ENCODE peak calls at places on chromosomes 1 and 21, in seven cellular contexts. C, Q, U, I, Y, M and X are unnamed samples.
A peak's percentile ranks its signal among the peaks of the same experiment; 100 is the strongest.

GRCh38 chr21:37915941-37916794 is at the start of gene KCNJ6:
- DNase-seq in C (peak; percentile 89), Q (no peak), U (no peak), I (peak; percentile 17), Y (no peak), M (no peak), X (no peak)

GRCh38 chr1:228308628-228309547 is 97.7 kb downstream of the TRIM11 start:
- DNase-seq in C (no peak), Q (peak; percentile 28), U (no peak), I (no peak), Y (no peak), M (no peak), X (peak; percentile 37)

GRCh38 chr1:26608895-26609294 is 79.3 kb downstream of the RPS6KA1 start:
- DNase-seq in C (no peak), Q (no peak), U (no peak), I (no peak), Y (no peak), M (no peak), X (no peak)

GRCh38 chr1:31849653-31850052 is 33.8 kb upstream of the SPOCD1 start:
- DNase-seq in C (no peak), Q (no peak), U (no peak), I (no peak), Y (no peak), M (no peak), X (no peak)

GRCh38 chr1:248857201-248857600 is 1.7 kb downstream of the ZNF692 start:
- DNase-seq in C (no peak), Q (no peak), U (no peak), I (no peak), Y (no peak), M (peak; percentile 52), X (no peak)

GRCh38 chr1:46616277-46617107 is at the start of gene MOB3C:
- DNase-seq in C (no peak), Q (peak; percentile 69), U (no peak), I (peak; percentile 89), Y (peak; percentile 65), M (peak; percentile 96), X (peak; percentile 89)

GRCh38 chr1:161096514-161096913 is 1.6 kb upstream of the KLHDC9 start:
- DNase-seq in C (no peak), Q (peak; percentile 5), U (no peak), I (peak; percentile 61), Y (no peak), M (no peak), X (no peak)

GRCh38 chr1:117607471-117607870 is 1.6 kb downstream of the TENT5C start:
- DNase-seq in C (peak; percentile 55), Q (peak; percentile 41), U (no peak), I (no peak), Y (peak; percentile 52), M (no peak), X (no peak)

GRCh38 chr1:30294508-30294907 is 428.9 kb downstream of the MATN1 start:
- DNase-seq in C (no peak), Q (no peak), U (no peak), I (no peak), Y (no peak), M (no peak), X (no peak)

GRCh38 chr1:69567847-69568434 is at the start of gene LRRC7:
- DNase-seq in C (peak; percentile 32), Q (no peak), U (no peak), I (no peak), Y (no peak), M (peak; percentile 60), X (peak; percentile 57)

GRCh38 chr1:69568435-69569280 is 936 bp downstream of the LRRC7 start:
- DNase-seq in C (no peak), Q (no peak), U (no peak), I (no peak), Y (no peak), M (peak; percentile 45), X (no peak)

GRCh38 chr1:69572921-69573320 is 5.2 kb downstream of the LRRC7 start:
- DNase-seq in C (no peak), Q (no peak), U (no peak), I (no peak), Y (no peak), M (no peak), X (no peak)

GRCh38 chr1:69569281-69569970 is 1.7 kb downstream of the LRRC7 start:
- DNase-seq in C (no peak), Q (no peak), U (no peak), I (no peak), Y (no peak), M (no peak), X (no peak)

DNA sequence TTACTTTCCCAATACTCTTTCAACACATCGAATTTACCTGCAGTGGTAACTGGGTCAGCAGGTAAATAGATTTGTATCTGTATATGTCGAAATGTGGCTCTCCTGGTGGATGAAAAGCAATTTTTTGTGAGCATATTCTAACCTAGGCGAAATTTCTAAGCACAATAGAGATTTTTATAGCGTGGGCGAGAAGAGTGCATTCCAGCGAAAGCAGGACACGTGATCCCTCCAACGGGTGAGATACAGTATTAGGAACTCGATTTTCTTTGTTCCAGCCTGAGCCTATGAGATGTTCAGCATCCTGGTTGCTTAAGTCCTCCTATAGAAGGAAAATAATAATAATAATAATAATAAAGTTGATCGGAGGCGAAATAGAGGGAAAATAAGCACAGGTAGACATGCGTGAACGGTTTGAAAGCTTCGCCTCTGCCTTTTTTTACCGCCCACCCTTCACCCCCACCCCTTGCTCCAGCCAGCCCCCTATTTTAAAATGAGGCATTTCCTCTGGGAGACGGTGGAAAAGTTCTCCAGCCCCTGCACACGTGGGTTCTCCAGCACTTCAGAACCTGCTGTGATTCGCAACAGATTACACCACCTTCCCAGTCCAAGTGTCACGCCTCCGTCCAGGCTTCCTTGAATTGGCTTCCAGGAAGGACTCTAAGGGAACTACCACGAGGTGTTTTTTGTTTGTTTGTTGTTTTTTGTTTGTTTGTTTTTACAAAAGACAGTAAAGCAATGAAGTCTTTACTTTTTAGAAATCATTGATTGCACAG is 2.4 kb downstream of the LRRC7 start:
- DNase-seq in C (no peak), Q (no peak), U (no peak), I (no peak), Y (no peak), M (no peak), X (no peak)
- H3K27me3 ChIP-seq in C (peaks cover 64% of the 10 kb centered on the region), Q (peaks cover 37% of the 10 kb centered on the region), U (peaks cover 30% of the 10 kb centered on the region), I (peaks cover 40% of the 10 kb centered on the region), Y (no peaks in the 10 kb centered on the region), M (no peaks in the 10 kb centered on the region), X (peaks cover 32% of the 10 kb centered on the region)

GRCh38 chr1:150561830-150562367 is 12.7 kb downstream of the ADAMTSL4 start:
- DNase-seq in C (peak; percentile 90), Q (peak; percentile 92), U (no peak), I (peak; percentile 93), Y (peak; percentile 79), M (peak; percentile 97), X (peak; percentile 97)

GRCh38 chr1:150560011-150560438 is 10.8 kb downstream of the ADAMTSL4 start:
- DNase-seq in C (no peak), Q (peak; percentile 76), U (no peak), I (peak; percentile 76), Y (peak; percentile 76), M (peak; percentile 89), X (peak; percentile 88)

GRCh38 chr1:150560986-150561829 is 12.0 kb downstream of the ADAMTSL4 start:
- DNase-seq in C (peak; percentile 99), Q (peak; percentile 84), U (peak; percentile 93), I (peak; percentile 93), Y (peak; percentile 82), M (peak; percentile 99), X (peak; percentile 95)

GRCh38 chr1:150559627-150560010 is 10.4 kb downstream of the ADAMTSL4 start:
- DNase-seq in C (no peak), Q (no peak), U (no peak), I (no peak), Y (no peak), M (no peak), X (no peak)

GRCh38 chr1:150560576-150560975 is 11.4 kb downstream of the ADAMTSL4 start:
- DNase-seq in C (no peak), Q (no peak), U (no peak), I (no peak), Y (peak; percentile 13), M (peak; percentile 64), X (no peak)
- H3K27me3 ChIP-seq in C (no peaks in the 10 kb centered on the region), Q (no peaks in the 10 kb centered on the region), U (no peaks in the 10 kb centered on the region), I (no peaks in the 10 kb centered on the region), Y (no peaks in the 10 kb centered on the region), M (no peaks in the 10 kb centered on the region), X (no peaks in the 10 kb centered on the region)

GRCh38 chr21:44728716-44729115 is 17.3 kb upstream of the TSPEAR start:
- DNase-seq in C (no peak), Q (no peak), U (no peak), I (no peak), Y (no peak), M (no peak), X (peak; percentile 43)
- H3K27me3 ChIP-seq in C (peaks cover 44% of the 10 kb centered on the region), Q (peaks cover 5% of the 10 kb centered on the region), U (peaks cover 15% of the 10 kb centered on the region), I (peaks cover 48% of the 10 kb centered on the region), Y (no peaks in the 10 kb centered on the region), M (no peaks in the 10 kb centered on the region), X (peaks cover 57% of the 10 kb centered on the region)

GRCh38 chr1:175826705-175827104 is 83.3 kb upstream of the TNR start:
- DNase-seq in C (no peak), Q (no peak), U (no peak), I (no peak), Y (no peak), M (no peak), X (no peak)
- H3K27me3 ChIP-seq in C (no peaks in the 10 kb centered on the region), Q (no peaks in the 10 kb centered on the region), U (no peaks in the 10 kb centered on the region), I (no peaks in the 10 kb centered on the region), Y (peaks cover 2% of the 10 kb centered on the region), M (no peaks in the 10 kb centered on the region), X (no peaks in the 10 kb centered on the region)

GRCh38 chr1:5554111-5554510 is 438.1 kb downstream of the NPHP4 start:
- DNase-seq in C (no peak), Q (no peak), U (no peak), I (no peak), Y (no peak), M (no peak), X (no peak)

GRCh38 chr1:5559078-5559477 is 433.1 kb downstream of the NPHP4 start:
- DNase-seq in C (no peak), Q (no peak), U (no peak), I (no peak), Y (no peak), M (no peak), X (no peak)

GRCh38 chr1:5552787-5553484 is 439.3 kb downstream of the NPHP4 start:
- DNase-seq in C (no peak), Q (no peak), U (no peak), I (no peak), Y (no peak), M (no peak), X (no peak)

GRCh38 chr1:5554784-5555183 is 437.4 kb downstream of the NPHP4 start:
- DNase-seq in C (no peak), Q (no peak), U (no peak), I (no peak), Y (no peak), M (no peak), X (no peak)

GRCh38 chr1:5555853-5556252 is 436.4 kb downstream of the NPHP4 start:
- DNase-seq in C (no peak), Q (no peak), U (no peak), I (no peak), Y (no peak), M (no peak), X (no peak)
- H3K27me3 ChIP-seq in C (no peaks in the 10 kb centered on the region), Q (peaks cover 4% of the 10 kb centered on the region), U (no peaks in the 10 kb centered on the region), I (no peaks in the 10 kb centered on the region), Y (no peaks in the 10 kb centered on the region), M (no peaks in the 10 kb centered on the region), X (peaks cover 4% of the 10 kb centered on the region)